ENCODE peak calls at places on chromosomes 6 and 20, in six cellular contexts. B is right lobe of liver, G is LoVo, M is foreskin fibroblast, F is spleen, I is mucosa of gallbladder. P is an unnamed sample.

GRCh38 chr6:167676000-167676665 is 150.6 kb upstream of the AFDN start:
- DNase-seq in B (peak), G (peak), M (no peak), F (no peak), I (peak), P (no peak)

GRCh38 chr6:117188627-117189201 is 76.6 kb upstream of the VGLL2 start:
- DNase-seq in B (no peak), G (peak), M (no peak), F (no peak), I (no peak), P (no peak)

GRCh38 chr6:56528412-56528841 is 114.3 kb downstream of the DST start:
- DNase-seq in B (no peak), G (no peak), M (peak), F (no peak), I (no peak), P (no peak)

GRCh38 chr20:19129976-19130612 is 82.3 kb upstream of the SLC24A3 start:
- DNase-seq in B (no peak), G (peak), M (no peak), F (no peak), I (peak), P (no peak)

GRCh38 chr20:44785768-44786167 is 24.6 kb downstream of the RIMS4 start:
- DNase-seq in B (no peak), G (no peak), M (no peak), F (no peak), I (no peak), P (no peak)

GRCh38 chr6:11067348-11067747 is 23.2 kb upstream of the ELOVL2 start:
- DNase-seq in B (peak), G (no peak), M (no peak), F (no peak), I (peak), P (no peak)

GRCh38 chr6:30885999-30886896 is 1.9 kb downstream of the DDR1 start:
- DNase-seq in B (no peak), G (peak), M (peak), F (peak), I (peak), P (peak)

GRCh38 chr6:121592261-121592935 is 157.0 kb downstream of the GJA1 start:
- DNase-seq in B (no peak), G (no peak), M (no peak), F (no peak), I (no peak), P (no peak)

GRCh38 chr20:32976746-32977145 is 27.5 kb downstream of the SUN5 start:
- DNase-seq in B (no peak), G (no peak), M (no peak), F (no peak), I (no peak), P (no peak)

GRCh38 chr6:13234130-13234529 is 94.2 kb downstream of the TBC1D7 start:
- DNase-seq in B (no peak), G (no peak), M (peak), F (no peak), I (no peak), P (no peak)

GRCh38 chr6:88965691-88966090 is 2.3 kb upstream of the RNGTT start:
- DNase-seq in B (no peak), G (no peak), M (no peak), F (no peak), I (no peak), P (no peak)

GRCh38 chr6:16511048-16511660 is 250.1 kb downstream of the ATXN1 start:
- DNase-seq in B (no peak), G (peak), M (peak), F (no peak), I (no peak), P (no peak)

GRCh38 chr6:159097256-159097655 is 52.5 kb upstream of the TAGAP start:
- DNase-seq in B (no peak), G (no peak), M (no peak), F (no peak), I (no peak), P (no peak)

GRCh38 chr6:146775227-146775626 is 176.5 kb downstream of the ADGB start:
- DNase-seq in B (no peak), G (no peak), M (peak), F (no peak), I (no peak), P (no peak)

GRCh38 chr20:33521461-33521860 is 31.6 kb downstream of the CBFA2T2 start:
- DNase-seq in B (no peak), G (no peak), M (no peak), F (no peak), I (no peak), P (no peak)

GRCh38 chr6:148231572-148231971 is 111.1 kb upstream of the SASH1 start:
- DNase-seq in B (no peak), G (no peak), M (no peak), F (no peak), I (no peak), P (no peak)

GRCh38 chr6:43076928-43077809 is 1.1 kb downstream of the PTK7 start:
- DNase-seq in B (no peak), G (no peak), M (peak), F (no peak), I (no peak), P (no peak)

GRCh38 chr6:145733770-145734169 is 1.6 kb downstream of the EPM2A start:
- DNase-seq in B (no peak), G (no peak), M (no peak), F (no peak), I (no peak), P (no peak)

GRCh38 chr6:99233219-99233618 is 116.3 kb downstream of the FAXC start:
- DNase-seq in B (no peak), G (no peak), M (no peak), F (no peak), I (no peak), P (no peak)

GRCh38 chr6:163984446-163984936 is 570.0 kb downstream of the QKI start:
- DNase-seq in B (no peak), G (no peak), M (no peak), F (no peak), I (no peak), P (no peak)